ENCODE peak calls at places on chromosomes 11 and 22, in ten cellular contexts. One of them, this sample, is unnamed.

GRCh38 chr11:118175031-118175531 is 1.4 kb downstream of the SCN2B start:
- DNase-seq in T-helper 1 cell: no peak
- DNase-seq in GM18507: no peak
- DNase-seq in heart right ventricle: no peak
- DNase-seq in IMR-90: peak
- DNase-seq in hippocampal formation: peak
- DNase-seq in GM10248: no peak
- DNase-seq in stimulated activated CD4-positive, alpha-beta T cell treated with anti-CD3 and anti-CD28 coated beads, Interleukin-2, amount 100 ng/mL, for 48 hours: no peak
- DNase-seq in kidney glomerular epithelial cell: peak
- DNase-seq in NCI-H226: no peak
- DNase-seq in this sample: no peak

GRCh38 chr11:79077684-79078379 is 363.0 kb downstream of the TENM4 start:
- DNase-seq in IMR-90: no peak
- DNase-seq in T-helper 1 cell: no peak
- DNase-seq in kidney glomerular epithelial cell: no peak
- DNase-seq in hippocampal formation: no peak
- DNase-seq in stimulated activated CD4-positive, alpha-beta T cell treated with anti-CD3 and anti-CD28 coated beads, Interleukin-2, amount 100 ng/mL, for 48 hours: no peak
- DNase-seq in heart right ventricle: no peak
- DNase-seq in GM10248: no peak
- DNase-seq in NCI-H226: no peak
- DNase-seq in GM18507: no peak
- DNase-seq in this sample: no peak

GRCh38 chr11:69650081-69650831 is 9.3 kb downstream of the CCND1 start:
- DNase-seq in kidney glomerular epithelial cell: no peak
- DNase-seq in heart right ventricle: no peak
- DNase-seq in GM10248: no peak
- DNase-seq in hippocampal formation: no peak
- DNase-seq in GM18507: no peak
- DNase-seq in IMR-90: no peak
- DNase-seq in T-helper 1 cell: no peak
- DNase-seq in NCI-H226: no peak
- DNase-seq in stimulated activated CD4-positive, alpha-beta T cell treated with anti-CD3 and anti-CD28 coated beads, Interleukin-2, amount 100 ng/mL, for 48 hours: no peak
- DNase-seq in this sample: peak

GRCh38 chr11:72578991-72579815 is 95.0 kb downstream of the PDE2A start:
- DNase-seq in heart right ventricle: no peak
- DNase-seq in NCI-H226: no peak
- DNase-seq in GM10248: no peak
- DNase-seq in T-helper 1 cell: no peak
- DNase-seq in IMR-90: no peak
- DNase-seq in kidney glomerular epithelial cell: no peak
- DNase-seq in GM18507: no peak
- DNase-seq in stimulated activated CD4-positive, alpha-beta T cell treated with anti-CD3 and anti-CD28 coated beads, Interleukin-2, amount 100 ng/mL, for 48 hours: no peak
- DNase-seq in hippocampal formation: no peak
- DNase-seq in this sample: peak

GRCh38 chr11:9716275-9717039 is 52.6 kb downstream of the SWAP70 start:
- DNase-seq in IMR-90: peak
- DNase-seq in stimulated activated CD4-positive, alpha-beta T cell treated with anti-CD3 and anti-CD28 coated beads, Interleukin-2, amount 100 ng/mL, for 48 hours: no peak
- DNase-seq in kidney glomerular epithelial cell: no peak
- DNase-seq in T-helper 1 cell: no peak
- DNase-seq in GM10248: peak
- DNase-seq in hippocampal formation: peak
- DNase-seq in GM18507: no peak
- DNase-seq in NCI-H226: peak
- DNase-seq in heart right ventricle: no peak
- DNase-seq in this sample: no peak

GRCh38 chr11:105000167-105000566 is 22.8 kb downstream of the CASP5 start:
- DNase-seq in GM10248: no peak
- DNase-seq in hippocampal formation: no peak
- DNase-seq in IMR-90: no peak
- DNase-seq in stimulated activated CD4-positive, alpha-beta T cell treated with anti-CD3 and anti-CD28 coated beads, Interleukin-2, amount 100 ng/mL, for 48 hours: no peak
- DNase-seq in kidney glomerular epithelial cell: no peak
- DNase-seq in heart right ventricle: no peak
- DNase-seq in NCI-H226: no peak
- DNase-seq in T-helper 1 cell: no peak
- DNase-seq in GM18507: no peak
- DNase-seq in this sample: peak

GRCh38 chr11:118224512-118225180 is at the start of gene JAML:
- DNase-seq in heart right ventricle: no peak
- DNase-seq in GM10248: peak
- DNase-seq in hippocampal formation: no peak
- DNase-seq in T-helper 1 cell: no peak
- DNase-seq in GM18507: no peak
- DNase-seq in kidney glomerular epithelial cell: no peak
- DNase-seq in IMR-90: no peak
- DNase-seq in NCI-H226: no peak
- DNase-seq in stimulated activated CD4-positive, alpha-beta T cell treated with anti-CD3 and anti-CD28 coated beads, Interleukin-2, amount 100 ng/mL, for 48 hours: no peak
- DNase-seq in this sample: no peak

GRCh38 chr11:18347471-18348125 is 25.2 kb downstream of the GTF2H1 start:
- DNase-seq in NCI-H226: no peak
- DNase-seq in IMR-90: peak
- DNase-seq in T-helper 1 cell: no peak
- DNase-seq in kidney glomerular epithelial cell: no peak
- DNase-seq in stimulated activated CD4-positive, alpha-beta T cell treated with anti-CD3 and anti-CD28 coated beads, Interleukin-2, amount 100 ng/mL, for 48 hours: no peak
- DNase-seq in heart right ventricle: no peak
- DNase-seq in GM10248: no peak
- DNase-seq in GM18507: no peak
- DNase-seq in hippocampal formation: no peak
- DNase-seq in this sample: no peak

GRCh38 chr11:122983438-122984185 is 2.0 kb upstream of the BSX start:
- DNase-seq in T-helper 1 cell: no peak
- DNase-seq in heart right ventricle: no peak
- DNase-seq in GM18507: no peak
- DNase-seq in kidney glomerular epithelial cell: no peak
- DNase-seq in NCI-H226: no peak
- DNase-seq in hippocampal formation: no peak
- DNase-seq in GM10248: no peak
- DNase-seq in IMR-90: no peak
- DNase-seq in stimulated activated CD4-positive, alpha-beta T cell treated with anti-CD3 and anti-CD28 coated beads, Interleukin-2, amount 100 ng/mL, for 48 hours: no peak
- DNase-seq in this sample: peak

GRCh38 chr11:74084796-74085541 is 76.1 kb upstream of the UCP3 start:
- DNase-seq in T-helper 1 cell: no peak
- DNase-seq in GM18507: no peak
- DNase-seq in heart right ventricle: no peak
- DNase-seq in hippocampal formation: no peak
- DNase-seq in GM10248: no peak
- DNase-seq in kidney glomerular epithelial cell: peak
- DNase-seq in IMR-90: peak
- DNase-seq in NCI-H226: peak
- DNase-seq in stimulated activated CD4-positive, alpha-beta T cell treated with anti-CD3 and anti-CD28 coated beads, Interleukin-2, amount 100 ng/mL, for 48 hours: no peak
- DNase-seq in this sample: no peak

GRCh38 chr22:26367402-26368245 is 61.4 kb upstream of the ASPHD2 start:
- DNase-seq in stimulated activated CD4-positive, alpha-beta T cell treated with anti-CD3 and anti-CD28 coated beads, Interleukin-2, amount 100 ng/mL, for 48 hours: peak
- DNase-seq in hippocampal formation: no peak
- DNase-seq in NCI-H226: no peak
- DNase-seq in T-helper 1 cell: peak
- DNase-seq in heart right ventricle: no peak
- DNase-seq in kidney glomerular epithelial cell: no peak
- DNase-seq in GM18507: peak
- DNase-seq in GM10248: peak
- DNase-seq in IMR-90: peak
- DNase-seq in this sample: peak

GRCh38 chr11:32187106-32187505 is 96.2 kb downstream of the RCN1 start:
- DNase-seq in IMR-90: no peak
- DNase-seq in T-helper 1 cell: no peak
- DNase-seq in GM18507: no peak
- DNase-seq in hippocampal formation: no peak
- DNase-seq in NCI-H226: peak
- DNase-seq in stimulated activated CD4-positive, alpha-beta T cell treated with anti-CD3 and anti-CD28 coated beads, Interleukin-2, amount 100 ng/mL, for 48 hours: no peak
- DNase-seq in GM10248: no peak
- DNase-seq in heart right ventricle: no peak
- DNase-seq in kidney glomerular epithelial cell: peak
- DNase-seq in this sample: no peak

GRCh38 chr11:92916299-92916698 is 53.2 kb upstream of the MTNR1B start:
- DNase-seq in kidney glomerular epithelial cell: no peak
- DNase-seq in T-helper 1 cell: no peak
- DNase-seq in GM10248: no peak
- DNase-seq in IMR-90: no peak
- DNase-seq in NCI-H226: no peak
- DNase-seq in GM18507: no peak
- DNase-seq in hippocampal formation: no peak
- DNase-seq in heart right ventricle: no peak
- DNase-seq in stimulated activated CD4-positive, alpha-beta T cell treated with anti-CD3 and anti-CD28 coated beads, Interleukin-2, amount 100 ng/mL, for 48 hours: no peak
- DNase-seq in this sample: no peak

GRCh38 chr11:122168218-122168617 is 52.2 kb upstream of the BLID start:
- DNase-seq in NCI-H226: peak
- DNase-seq in IMR-90: no peak
- DNase-seq in T-helper 1 cell: no peak
- DNase-seq in hippocampal formation: no peak
- DNase-seq in GM10248: no peak
- DNase-seq in kidney glomerular epithelial cell: no peak
- DNase-seq in heart right ventricle: no peak
- DNase-seq in GM18507: no peak
- DNase-seq in stimulated activated CD4-positive, alpha-beta T cell treated with anti-CD3 and anti-CD28 coated beads, Interleukin-2, amount 100 ng/mL, for 48 hours: no peak
- DNase-seq in this sample: no peak

GRCh38 chr22:39932918-39933649 is 27.1 kb upstream of the TMA7B start:
- DNase-seq in GM18507: no peak
- DNase-seq in T-helper 1 cell: no peak
- DNase-seq in kidney glomerular epithelial cell: no peak
- DNase-seq in IMR-90: no peak
- DNase-seq in NCI-H226: no peak
- DNase-seq in GM10248: peak
- DNase-seq in heart right ventricle: no peak
- DNase-seq in hippocampal formation: no peak
- DNase-seq in stimulated activated CD4-positive, alpha-beta T cell treated with anti-CD3 and anti-CD28 coated beads, Interleukin-2, amount 100 ng/mL, for 48 hours: peak
- DNase-seq in this sample: peak

GRCh38 chr11:45617886-45618601 is 47.4 kb downstream of the CHST1 start:
- DNase-seq in GM10248: no peak
- DNase-seq in heart right ventricle: no peak
- DNase-seq in NCI-H226: no peak
- DNase-seq in GM18507: no peak
- DNase-seq in hippocampal formation: no peak
- DNase-seq in T-helper 1 cell: no peak
- DNase-seq in kidney glomerular epithelial cell: no peak
- DNase-seq in IMR-90: no peak
- DNase-seq in stimulated activated CD4-positive, alpha-beta T cell treated with anti-CD3 and anti-CD28 coated beads, Interleukin-2, amount 100 ng/mL, for 48 hours: no peak
- DNase-seq in this sample: no peak

GRCh38 chr11:504053-504993 is 2.7 kb downstream of the RNH1 start:
- DNase-seq in kidney glomerular epithelial cell: no peak
- DNase-seq in GM18507: no peak
- DNase-seq in GM10248: no peak
- DNase-seq in stimulated activated CD4-positive, alpha-beta T cell treated with anti-CD3 and anti-CD28 coated beads, Interleukin-2, amount 100 ng/mL, for 48 hours: no peak
- DNase-seq in T-helper 1 cell: no peak
- DNase-seq in heart right ventricle: peak
- DNase-seq in IMR-90: no peak
- DNase-seq in hippocampal formation: no peak
- DNase-seq in NCI-H226: peak
- DNase-seq in this sample: peak

GRCh38 chr11:27865105-27865504 is 164.8 kb upstream of the BDNF start:
- DNase-seq in T-helper 1 cell: no peak
- DNase-seq in IMR-90: no peak
- DNase-seq in hippocampal formation: no peak
- DNase-seq in GM10248: no peak
- DNase-seq in GM18507: no peak
- DNase-seq in stimulated activated CD4-positive, alpha-beta T cell treated with anti-CD3 and anti-CD28 coated beads, Interleukin-2, amount 100 ng/mL, for 48 hours: no peak
- DNase-seq in NCI-H226: no peak
- DNase-seq in kidney glomerular epithelial cell: no peak
- DNase-seq in heart right ventricle: no peak
- DNase-seq in this sample: no peak

GRCh38 chr22:36291831-36292740 is 39.2 kb downstream of the APOL1 start:
- DNase-seq in heart right ventricle: no peak
- DNase-seq in stimulated activated CD4-positive, alpha-beta T cell treated with anti-CD3 and anti-CD28 coated beads, Interleukin-2, amount 100 ng/mL, for 48 hours: no peak
- DNase-seq in T-helper 1 cell: no peak
- DNase-seq in IMR-90: no peak
- DNase-seq in kidney glomerular epithelial cell: no peak
- DNase-seq in NCI-H226: no peak
- DNase-seq in GM10248: no peak
- DNase-seq in hippocampal formation: no peak
- DNase-seq in GM18507: no peak
- DNase-seq in this sample: no peak

GRCh38 chr11:62544521-62545436 is 1.8 kb downstream of the AHNAK start:
- DNase-seq in kidney glomerular epithelial cell: no peak
- DNase-seq in hippocampal formation: no peak
- DNase-seq in heart right ventricle: peak
- DNase-seq in T-helper 1 cell: no peak
- DNase-seq in IMR-90: no peak
- DNase-seq in GM18507: no peak
- DNase-seq in GM10248: peak
- DNase-seq in stimulated activated CD4-positive, alpha-beta T cell treated with anti-CD3 and anti-CD28 coated beads, Interleukin-2, amount 100 ng/mL, for 48 hours: no peak
- DNase-seq in NCI-H226: no peak
- DNase-seq in this sample: peak

GRCh38 chr22:43482310-43482625 is 70.5 kb downstream of the MPPED1 start:
- DNase-seq in NCI-H226: no peak
- DNase-seq in hippocampal formation: no peak
- DNase-seq in heart right ventricle: no peak
- DNase-seq in kidney glomerular epithelial cell: no peak
- DNase-seq in IMR-90: no peak
- DNase-seq in stimulated activated CD4-positive, alpha-beta T cell treated with anti-CD3 and anti-CD28 coated beads, Interleukin-2, amount 100 ng/mL, for 48 hours: no peak
- DNase-seq in T-helper 1 cell: no peak
- DNase-seq in GM18507: no peak
- DNase-seq in GM10248: no peak
- DNase-seq in this sample: peak

GRCh38 chr11:1845571-1846452 is 7.0 kb downstream of the TNNI2 start:
- DNase-seq in GM10248: no peak
- DNase-seq in IMR-90: no peak
- DNase-seq in NCI-H226: no peak
- DNase-seq in hippocampal formation: no peak
- DNase-seq in GM18507: no peak
- DNase-seq in T-helper 1 cell: no peak
- DNase-seq in kidney glomerular epithelial cell: no peak
- DNase-seq in stimulated activated CD4-positive, alpha-beta T cell treated with anti-CD3 and anti-CD28 coated beads, Interleukin-2, amount 100 ng/mL, for 48 hours: no peak
- DNase-seq in heart right ventricle: peak
- DNase-seq in this sample: no peak

GRCh38 chr11:18750944-18751343 is 25.0 kb upstream of the IGSF22 start:
- DNase-seq in heart right ventricle: no peak
- DNase-seq in IMR-90: no peak
- DNase-seq in hippocampal formation: no peak
- DNase-seq in NCI-H226: no peak
- DNase-seq in GM18507: no peak
- DNase-seq in kidney glomerular epithelial cell: no peak
- DNase-seq in T-helper 1 cell: no peak
- DNase-seq in stimulated activated CD4-positive, alpha-beta T cell treated with anti-CD3 and anti-CD28 coated beads, Interleukin-2, amount 100 ng/mL, for 48 hours: no peak
- DNase-seq in GM10248: no peak
- DNase-seq in this sample: no peak

GRCh38 chr22:44165286-44165874 is 15.3 kb upstream of the PARVG start:
- DNase-seq in GM10248: no peak
- DNase-seq in GM18507: no peak
- DNase-seq in IMR-90: no peak
- DNase-seq in kidney glomerular epithelial cell: no peak
- DNase-seq in T-helper 1 cell: no peak
- DNase-seq in stimulated activated CD4-positive, alpha-beta T cell treated with anti-CD3 and anti-CD28 coated beads, Interleukin-2, amount 100 ng/mL, for 48 hours: no peak
- DNase-seq in NCI-H226: no peak
- DNase-seq in hippocampal formation: no peak
- DNase-seq in heart right ventricle: no peak
- DNase-seq in this sample: no peak

GRCh38 chr11:124394408-124394807 is 4.4 kb downstream of the OR8B3 start:
- DNase-seq in stimulated activated CD4-positive, alpha-beta T cell treated with anti-CD3 and anti-CD28 coated beads, Interleukin-2, amount 100 ng/mL, for 48 hours: no peak
- DNase-seq in NCI-H226: no peak
- DNase-seq in GM10248: no peak
- DNase-seq in hippocampal formation: no peak
- DNase-seq in heart right ventricle: no peak
- DNase-seq in T-helper 1 cell: no peak
- DNase-seq in kidney glomerular epithelial cell: no peak
- DNase-seq in IMR-90: peak
- DNase-seq in GM18507: no peak
- DNase-seq in this sample: no peak

GRCh38 chr11:132131051-132131450 is 760.6 kb downstream of the NTM start:
- DNase-seq in heart right ventricle: no peak
- DNase-seq in kidney glomerular epithelial cell: no peak
- DNase-seq in GM18507: no peak
- DNase-seq in NCI-H226: no peak
- DNase-seq in T-helper 1 cell: no peak
- DNase-seq in IMR-90: no peak
- DNase-seq in hippocampal formation: no peak
- DNase-seq in GM10248: no peak
- DNase-seq in stimulated activated CD4-positive, alpha-beta T cell treated with anti-CD3 and anti-CD28 coated beads, Interleukin-2, amount 100 ng/mL, for 48 hours: no peak
- DNase-seq in this sample: no peak